ENCODE peak calls at places on chromosomes 5 and 9, in four cellular contexts. H is omental fat pad, T is AG10803, U is spleen. Z is an unnamed sample.

GRCh38 chr5:90598300-90598699 is 39.7 kb downstream of the ADGRV1 start:
- DNase-seq in H (no peak), T (no peak), U (no peak), Z (no peak)

GRCh38 chr5:90709323-90710148 is 150.9 kb downstream of the ADGRV1 start:
- DNase-seq in H (no peak), T (peak), U (no peak), Z (peak)

GRCh38 chr5:59810041-59810440 is 83.5 kb downstream of the PDE4D start:
- DNase-seq in H (peak), T (peak), U (peak), Z (peak)

GRCh38 chr5:170783498-170784247 is at the start of gene GABRP:
- DNase-seq in H (no peak), T (no peak), U (no peak), Z (no peak)

GRCh38 chr9:76136986-76137385 is 246.5 kb downstream of the PCSK5 start:
- DNase-seq in H (no peak), T (peak), U (no peak), Z (no peak)

GRCh38 chr5:141208478-141208877 is at the start of gene PCDHB12:
- DNase-seq in H (no peak), T (no peak), U (no peak), Z (no peak)

GRCh38 chr5:96687812-96688453 is 25.8 kb downstream of the CAST start:
- DNase-seq in H (no peak), T (peak), U (no peak), Z (no peak)

GRCh38 chr9:36137392-36138004 is 965 bp downstream of the GLIPR2 start:
- DNase-seq in H (no peak), T (peak), U (no peak), Z (no peak)

GRCh38 chr5:169652057-169652456 is 15.0 kb downstream of the DOCK2 start:
- DNase-seq in H (no peak), T (no peak), U (no peak), Z (no peak)

GRCh38 chr9:37301369-37302172 is 120.9 kb upstream of the GRHPR start:
- DNase-seq in H (no peak), T (no peak), U (no peak), Z (no peak)
- TF ChIP-seq CTCF in H (no peak), T (no peak), U (no peak), Z (no peak)

DNA sequence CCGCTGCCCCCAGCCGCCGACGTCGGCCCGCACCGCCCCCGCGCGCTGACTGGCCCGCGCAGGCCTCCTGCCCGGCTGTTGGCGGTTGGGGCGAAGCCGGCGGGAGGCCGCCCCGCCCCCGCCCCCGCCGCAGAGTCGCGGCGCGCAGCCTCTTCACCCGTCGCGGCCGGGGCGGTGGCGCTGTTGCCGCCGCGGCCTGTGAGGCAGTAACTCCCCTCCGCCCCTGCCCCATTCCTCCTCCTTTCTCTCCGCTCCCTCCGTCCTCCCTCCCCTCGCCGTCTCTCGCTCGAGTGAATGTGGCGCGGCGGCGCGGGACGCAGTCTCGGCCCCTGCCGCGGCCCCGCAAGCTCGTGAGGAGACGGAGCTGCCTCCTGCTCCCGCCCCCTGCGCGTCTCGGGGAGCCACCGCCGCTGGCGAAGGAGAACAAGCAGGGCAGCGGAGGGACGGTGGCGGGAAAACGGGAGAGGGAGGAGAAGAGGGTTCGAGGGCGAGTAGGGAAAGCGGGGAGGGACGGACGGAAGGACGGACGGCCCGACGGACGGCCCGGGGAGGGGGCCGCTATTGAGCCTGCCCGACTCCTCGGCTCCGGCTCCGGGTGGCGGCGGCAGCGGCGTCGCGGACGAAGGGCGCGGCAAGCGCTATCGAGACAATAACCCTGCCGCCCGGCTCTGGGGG is 637 bp upstream of the ERBIN start:
- DNase-seq in H (peak), T (peak), U (peak), Z (peak)
- TF ChIP-seq CTCF in H (no peak), T (peak), U (peak), Z (peak)

DNA sequence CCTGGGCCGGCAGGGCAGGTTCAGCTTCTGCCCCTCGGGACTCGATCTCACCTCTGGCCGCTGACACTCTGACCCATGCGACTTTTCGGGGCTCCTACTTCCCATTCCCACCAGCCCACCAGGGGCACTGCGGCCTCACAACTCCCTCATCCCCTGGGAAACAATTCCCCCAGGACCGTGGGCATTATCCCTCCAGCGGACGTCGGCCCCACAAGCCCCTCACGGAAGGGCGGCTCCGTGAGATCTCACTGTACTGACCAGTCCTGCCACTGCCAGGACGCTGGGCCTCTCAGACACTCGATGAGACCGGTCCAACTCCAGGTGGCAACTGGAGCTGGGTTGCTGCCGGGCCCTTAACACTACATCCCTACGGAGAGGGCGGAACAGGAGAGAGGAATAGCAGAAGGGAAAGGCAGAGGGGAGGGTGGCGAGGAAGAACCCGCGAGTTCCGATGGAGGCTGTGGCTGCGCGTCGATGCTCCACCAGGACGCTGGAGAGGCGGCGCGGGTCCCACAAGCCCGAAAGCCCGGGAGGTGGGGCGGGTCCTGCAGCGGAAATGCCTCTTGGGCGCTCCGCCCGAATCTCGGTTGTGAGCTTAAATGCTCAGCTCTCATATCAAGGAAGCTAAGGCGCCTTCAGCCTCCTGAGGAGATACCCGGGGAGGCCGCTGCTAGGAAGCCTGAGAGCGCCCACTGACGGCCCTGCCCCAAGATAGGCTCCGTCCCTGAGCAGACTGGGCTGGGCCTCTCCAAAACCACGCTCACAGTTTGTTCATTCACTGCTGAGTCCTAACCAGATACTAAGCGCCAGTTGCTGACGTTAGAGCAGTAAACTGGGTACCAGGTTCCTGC is 36.3 kb downstream of the VCP start:
- DNase-seq in H (no peak), T (peak), U (peak), Z (no peak)
- TF ChIP-seq CTCF in H (no peak), T (no peak), U (no peak), Z (no peak)

GRCh38 chr5:11619339-11620028 is 284.8 kb downstream of the CTNND2 start:
- DNase-seq in H (no peak), T (no peak), U (no peak), Z (no peak)
- TF ChIP-seq CTCF in H (no peak), T (no peak), U (no peak), Z (peak)

GRCh38 chr5:180235846-180236245 is 26.8 kb upstream of the RASGEF1C start:
- DNase-seq in H (no peak), T (no peak), U (no peak), Z (no peak)
- TF ChIP-seq CTCF in H (no peak), T (no peak), U (no peak), Z (no peak)